ENCODE peak calls at places on chromosomes 2 and 18, in four cellular contexts. One of them, this sample, is unnamed.

GRCh38 chr2:10575566-10576300 is 114.0 kb downstream of the NOL10 start:
- DNase-seq in effector memory CD4-positive, alpha-beta T cell: no peak
- DNase-seq in HL-60: no peak
- DNase-seq in astrocyte of the spinal cord: peak
- DNase-seq in this sample: peak

GRCh38 chr2:167602122-167602521 is 645.3 kb downstream of the STK39 start:
- DNase-seq in effector memory CD4-positive, alpha-beta T cell: no peak
- DNase-seq in HL-60: no peak
- DNase-seq in astrocyte of the spinal cord: no peak
- DNase-seq in this sample: no peak

GRCh38 chr2:106129592-106129991 is 64.5 kb downstream of the UXS1 start:
- DNase-seq in effector memory CD4-positive, alpha-beta T cell: no peak
- DNase-seq in HL-60: no peak
- DNase-seq in astrocyte of the spinal cord: no peak
- DNase-seq in this sample: no peak

GRCh38 chr18:37385846-37386435 is 179.7 kb downstream of the CELF4 start:
- DNase-seq in effector memory CD4-positive, alpha-beta T cell: no peak
- DNase-seq in HL-60: no peak
- DNase-seq in astrocyte of the spinal cord: peak
- DNase-seq in this sample: no peak

GRCh38 chr2:111534816-111535803 is 348.9 kb downstream of the ANAPC1 start:
- DNase-seq in effector memory CD4-positive, alpha-beta T cell: no peak
- DNase-seq in HL-60: no peak
- DNase-seq in astrocyte of the spinal cord: peak
- DNase-seq in this sample: no peak

GRCh38 chr2:135819211-135819610 is 17.8 kb downstream of the LCT start:
- DNase-seq in effector memory CD4-positive, alpha-beta T cell: no peak
- DNase-seq in HL-60: no peak
- DNase-seq in astrocyte of the spinal cord: peak
- DNase-seq in this sample: no peak

GRCh38 chr18:32366586-32367538 is 103.8 kb downstream of the GAREM1 start:
- DNase-seq in effector memory CD4-positive, alpha-beta T cell: no peak
- DNase-seq in HL-60: no peak
- DNase-seq in astrocyte of the spinal cord: no peak
- DNase-seq in this sample: no peak

GRCh38 chr2:185608799-185609198 is 129.8 kb upstream of the FSIP2 start:
- DNase-seq in effector memory CD4-positive, alpha-beta T cell: no peak
- DNase-seq in HL-60: no peak
- DNase-seq in astrocyte of the spinal cord: peak
- DNase-seq in this sample: no peak

GRCh38 chr2:15864176-15864769 is 76.1 kb upstream of the MYCN start:
- DNase-seq in effector memory CD4-positive, alpha-beta T cell: no peak
- DNase-seq in HL-60: no peak
- DNase-seq in astrocyte of the spinal cord: no peak
- DNase-seq in this sample: no peak

GRCh38 chr2:53490659-53491058 is 276.9 kb upstream of the CHAC2 start:
- DNase-seq in effector memory CD4-positive, alpha-beta T cell: no peak
- DNase-seq in HL-60: no peak
- DNase-seq in astrocyte of the spinal cord: peak
- DNase-seq in this sample: peak

GRCh38 chr2:104888489-104889245 is 34.8 kb downstream of the POU3F3 start:
- DNase-seq in effector memory CD4-positive, alpha-beta T cell: no peak
- DNase-seq in HL-60: no peak
- DNase-seq in astrocyte of the spinal cord: no peak
- DNase-seq in this sample: no peak

GRCh38 chr18:21682276-21683051 is 22.1 kb downstream of the ABHD3 start:
- DNase-seq in effector memory CD4-positive, alpha-beta T cell: no peak
- DNase-seq in HL-60: peak
- DNase-seq in astrocyte of the spinal cord: peak
- DNase-seq in this sample: peak

GRCh38 chr2:66854304-66854703 is 419.4 kb downstream of the MEIS1 start:
- DNase-seq in effector memory CD4-positive, alpha-beta T cell: no peak
- DNase-seq in HL-60: no peak
- DNase-seq in astrocyte of the spinal cord: no peak
- DNase-seq in this sample: no peak

GRCh38 chr2:24365051-24365450 is 4.7 kb upstream of the ITSN2 start:
- DNase-seq in effector memory CD4-positive, alpha-beta T cell: no peak
- DNase-seq in HL-60: no peak
- DNase-seq in astrocyte of the spinal cord: no peak
- DNase-seq in this sample: no peak

GRCh38 chr2:235493402-235493774 is 455 bp upstream of the AGAP1 start:
- DNase-seq in effector memory CD4-positive, alpha-beta T cell: no peak
- DNase-seq in HL-60: no peak
- DNase-seq in astrocyte of the spinal cord: peak
- DNase-seq in this sample: no peak

GRCh38 chr2:199455533-199456382 is 2.0 kb downstream of the SATB2 start:
- DNase-seq in effector memory CD4-positive, alpha-beta T cell: no peak
- DNase-seq in HL-60: peak
- DNase-seq in astrocyte of the spinal cord: no peak
- DNase-seq in this sample: no peak

GRCh38 chr2:15782009-15782751 is 158.2 kb upstream of the MYCN start:
- DNase-seq in effector memory CD4-positive, alpha-beta T cell: no peak
- DNase-seq in HL-60: no peak
- DNase-seq in astrocyte of the spinal cord: no peak
- DNase-seq in this sample: no peak

GRCh38 chr18:30618567-30618966 is 424.0 kb downstream of the DSC3 start:
- DNase-seq in effector memory CD4-positive, alpha-beta T cell: no peak
- DNase-seq in HL-60: no peak
- DNase-seq in astrocyte of the spinal cord: no peak
- DNase-seq in this sample: no peak

DNA sequence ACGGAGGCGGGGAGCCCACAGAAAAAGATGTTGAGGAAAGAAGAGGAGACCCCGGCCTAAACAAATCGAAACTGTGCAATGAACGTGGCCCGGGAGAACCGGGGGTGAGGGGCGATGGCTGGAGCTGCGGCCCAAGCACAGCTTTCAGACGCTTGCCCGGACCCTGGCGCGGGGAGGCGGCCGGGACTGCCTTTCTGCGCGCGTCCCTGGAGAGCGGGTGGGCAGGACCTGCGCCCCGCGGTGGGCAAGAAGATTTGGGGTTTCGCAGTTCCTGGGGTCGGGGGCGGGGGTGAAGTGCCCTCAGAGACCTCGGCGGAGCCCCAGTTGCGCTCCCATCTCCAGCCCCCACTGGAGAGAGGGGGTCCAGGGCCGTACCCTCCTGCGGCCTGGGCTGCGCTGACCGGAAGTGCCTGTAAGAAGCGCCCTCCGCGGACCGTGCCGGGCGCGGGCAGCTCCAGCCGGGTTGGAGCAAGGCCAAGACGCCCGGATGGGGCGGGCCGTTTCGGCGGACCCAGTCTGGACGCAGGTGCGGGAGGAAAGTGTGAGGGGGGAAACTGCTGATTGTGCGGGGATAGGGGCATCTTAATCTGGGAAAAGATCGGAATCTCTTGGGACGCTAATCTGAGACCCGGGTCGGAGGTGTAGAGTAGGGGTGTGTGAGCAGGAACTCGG is 11.6 kb downstream of the EN1 start:
- DNase-seq in effector memory CD4-positive, alpha-beta T cell: no peak
- DNase-seq in HL-60: no peak
- DNase-seq in astrocyte of the spinal cord: no peak
- DNase-seq in this sample: no peak
- H3K4me3 ChIP-seq in effector memory CD4-positive, alpha-beta T cell: peak
- H3K4me3 ChIP-seq in HL-60: no peak
- H3K4me3 ChIP-seq in astrocyte of the spinal cord: peak
- H3K4me3 ChIP-seq in this sample: peak

DNA sequence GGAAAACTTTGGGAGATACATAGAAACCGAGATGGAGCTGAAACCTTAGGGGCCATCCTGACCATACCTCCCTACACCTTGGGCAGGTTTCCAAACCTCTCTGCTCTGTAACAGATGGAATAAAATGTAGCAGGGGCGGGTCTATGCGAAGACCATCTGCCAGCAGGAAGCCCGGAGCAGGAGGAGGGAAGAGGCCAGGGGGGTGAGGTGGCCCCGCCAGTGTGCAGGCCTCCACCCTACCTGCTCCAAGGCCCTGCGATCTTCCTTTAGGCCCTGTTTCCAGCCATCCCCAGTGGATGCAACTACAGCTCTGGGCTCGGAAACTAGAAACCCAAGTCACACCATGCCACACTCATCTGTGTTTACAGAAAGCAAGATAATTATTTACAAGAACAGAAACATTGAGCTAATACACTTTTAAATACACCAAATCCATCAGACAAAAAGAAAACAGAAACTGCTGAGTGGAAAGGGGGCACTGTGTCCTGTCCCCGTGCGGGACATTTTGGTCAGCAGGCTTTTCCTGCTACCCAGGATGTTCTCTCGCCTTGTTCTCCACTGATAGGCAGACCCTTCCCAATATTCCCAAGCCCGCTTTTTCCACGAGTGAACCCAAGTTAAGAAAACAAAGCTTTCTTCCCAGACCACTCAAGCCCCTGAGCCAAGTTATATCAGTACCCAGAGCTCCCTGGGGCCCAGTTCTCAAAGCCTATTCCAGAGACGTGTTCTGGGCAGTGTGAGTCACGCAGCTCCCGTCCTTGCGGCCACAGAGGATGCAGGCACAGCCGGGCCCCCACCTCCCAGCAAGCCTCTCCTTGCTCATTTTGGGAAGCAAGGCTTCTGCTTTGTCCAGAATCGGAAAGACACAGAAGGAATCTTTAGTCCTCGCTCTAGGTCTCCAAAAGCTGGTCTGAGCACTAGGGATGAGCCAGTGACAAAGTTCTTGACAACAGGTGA is 17.3 kb downstream of the CIB4 start:
- DNase-seq in effector memory CD4-positive, alpha-beta T cell: no peak
- DNase-seq in HL-60: no peak
- DNase-seq in astrocyte of the spinal cord: no peak
- DNase-seq in this sample: no peak
- H3K4me3 ChIP-seq in effector memory CD4-positive, alpha-beta T cell: no peak
- H3K4me3 ChIP-seq in HL-60: no peak
- H3K4me3 ChIP-seq in astrocyte of the spinal cord: no peak
- H3K4me3 ChIP-seq in this sample: no peak

DNA sequence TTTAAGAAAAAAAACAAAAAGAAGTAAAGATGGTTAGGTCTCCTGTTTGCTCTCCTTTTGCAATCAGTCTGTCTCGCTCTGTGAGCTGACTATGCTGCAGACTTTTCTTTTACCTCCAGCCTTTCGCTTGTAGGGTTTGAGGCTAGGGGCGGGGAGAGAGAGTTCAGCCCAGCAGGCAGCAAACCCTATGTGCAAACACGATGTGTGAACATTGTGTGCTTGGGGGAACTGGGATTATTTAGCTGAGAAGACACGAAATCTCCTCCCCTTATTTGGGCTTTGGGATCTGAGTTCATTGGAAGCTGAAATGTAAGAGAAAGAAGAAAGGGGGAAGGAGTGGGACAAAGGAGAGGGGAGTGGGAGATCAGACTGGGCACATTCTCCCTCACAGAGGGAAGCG is 189.5 kb upstream of the TNP1 start:
- DNase-seq in effector memory CD4-positive, alpha-beta T cell: no peak
- DNase-seq in HL-60: no peak
- DNase-seq in astrocyte of the spinal cord: no peak
- DNase-seq in this sample: no peak
- H3K4me3 ChIP-seq in effector memory CD4-positive, alpha-beta T cell: no peak
- H3K4me3 ChIP-seq in HL-60: no peak
- H3K4me3 ChIP-seq in astrocyte of the spinal cord: no peak
- H3K4me3 ChIP-seq in this sample: no peak

GRCh38 chr2:159614534-159615186 is 1.7 kb downstream of the BAZ2B start:
- DNase-seq in effector memory CD4-positive, alpha-beta T cell: no peak
- DNase-seq in HL-60: no peak
- DNase-seq in astrocyte of the spinal cord: no peak
- DNase-seq in this sample: no peak

GRCh38 chr2:159615187-159615935 is 987 bp downstream of the BAZ2B start:
- DNase-seq in effector memory CD4-positive, alpha-beta T cell: peak
- DNase-seq in HL-60: peak
- DNase-seq in astrocyte of the spinal cord: peak
- DNase-seq in this sample: peak

GRCh38 chr2:159617080-159617479 is 732 bp upstream of the BAZ2B start:
- DNase-seq in effector memory CD4-positive, alpha-beta T cell: no peak
- DNase-seq in HL-60: no peak
- DNase-seq in astrocyte of the spinal cord: no peak
- DNase-seq in this sample: no peak

GRCh38 chr2:159615936-159616733 is at the start of gene BAZ2B:
- DNase-seq in effector memory CD4-positive, alpha-beta T cell: no peak
- DNase-seq in HL-60: peak
- DNase-seq in astrocyte of the spinal cord: peak
- DNase-seq in this sample: peak

GRCh38 chr2:159617651-159618050 is 1.3 kb upstream of the BAZ2B start:
- DNase-seq in effector memory CD4-positive, alpha-beta T cell: no peak
- DNase-seq in HL-60: no peak
- DNase-seq in astrocyte of the spinal cord: peak
- DNase-seq in this sample: no peak
- H3K4me3 ChIP-seq in effector memory CD4-positive, alpha-beta T cell: no peak
- H3K4me3 ChIP-seq in HL-60: no peak
- H3K4me3 ChIP-seq in astrocyte of the spinal cord: peak
- H3K4me3 ChIP-seq in this sample: no peak

GRCh38 chr2:197266477-197266876 is 44.1 kb downstream of the ANKRD44 start:
- DNase-seq in effector memory CD4-positive, alpha-beta T cell: no peak
- DNase-seq in HL-60: no peak
- DNase-seq in astrocyte of the spinal cord: no peak
- DNase-seq in this sample: no peak

GRCh38 chr2:197263077-197263476 is 47.5 kb downstream of the ANKRD44 start:
- DNase-seq in effector memory CD4-positive, alpha-beta T cell: no peak
- DNase-seq in HL-60: no peak
- DNase-seq in astrocyte of the spinal cord: no peak
- DNase-seq in this sample: no peak

GRCh38 chr2:197269173-197269572 is 41.4 kb downstream of the ANKRD44 start:
- DNase-seq in effector memory CD4-positive, alpha-beta T cell: no peak
- DNase-seq in HL-60: no peak
- DNase-seq in astrocyte of the spinal cord: peak
- DNase-seq in this sample: no peak

GRCh38 chr2:197264332-197264731 is 46.2 kb downstream of the ANKRD44 start:
- DNase-seq in effector memory CD4-positive, alpha-beta T cell: no peak
- DNase-seq in HL-60: no peak
- DNase-seq in astrocyte of the spinal cord: no peak
- DNase-seq in this sample: no peak

GRCh38 chr2:197265931-197266330 is 44.6 kb downstream of the ANKRD44 start:
- DNase-seq in effector memory CD4-positive, alpha-beta T cell: no peak
- DNase-seq in HL-60: no peak
- DNase-seq in astrocyte of the spinal cord: no peak
- DNase-seq in this sample: no peak
- H3K4me3 ChIP-seq in effector memory CD4-positive, alpha-beta T cell: no peak
- H3K4me3 ChIP-seq in HL-60: no peak
- H3K4me3 ChIP-seq in astrocyte of the spinal cord: no peak
- H3K4me3 ChIP-seq in this sample: no peak